ENCODE peak calls at places on chromosomes 2 and 18, in six cellular contexts. V, A, G, C, H and U are unnamed samples.

GRCh38 chr18:23918395-23919032 is 96.0 kb upstream of the TTC39C start:
- DNase-seq in V (peak; percentile 46), A (peak; percentile 67), G (peak; percentile 56), C (peak; percentile 32), H (peak; percentile 88), U (peak; percentile 92)

GRCh38 chr18:72544092-72544886 is at the start of gene CBLN2:
- DNase-seq in V (peak; percentile 54), A (peak; percentile 88), G (peak; percentile 18), C (peak; percentile 27), H (peak; percentile 73), U (peak; percentile 58)

GRCh38 chr2:16288371-16289112 is 348.2 kb downstream of the MYCN start:
- DNase-seq in V (no peak), A (no peak), G (no peak), C (no peak), H (no peak), U (no peak)

GRCh38 chr2:196336715-196337617 is 165.6 kb upstream of the STK17B start:
- DNase-seq in V (no peak), A (peak; percentile 67), G (peak; percentile 58), C (peak; percentile 13), H (no peak), U (peak; percentile 22)

GRCh38 chr2:9972621-9973445 is 21.3 kb downstream of the GRHL1 start:
- DNase-seq in V (no peak), A (peak; percentile 84), G (peak; percentile 74), C (no peak), H (no peak), U (no peak)

GRCh38 chr2:20052872-20053281 is 1.4 kb upstream of the LAPTM4A start:
- DNase-seq in V (no peak), A (peak; percentile 68), G (peak; percentile 83), C (peak; percentile 65), H (no peak), U (peak; percentile 45)

GRCh38 chr2:97704989-97705388 is 8.4 kb upstream of the ZAP70 start:
- DNase-seq in V (no peak), A (no peak), G (no peak), C (no peak), H (no peak), U (no peak)

GRCh38 chr2:234133004-234133403 is 82.5 kb downstream of the SPP2 start:
- DNase-seq in V (no peak), A (peak; percentile 53), G (no peak), C (peak; percentile 46), H (no peak), U (no peak)

GRCh38 chr18:48140738-48141137 is 210.3 kb upstream of the SMAD2 start:
- DNase-seq in V (no peak), A (no peak), G (no peak), C (no peak), H (no peak), U (no peak)

GRCh38 chr2:80715433-80715832 is 410.9 kb upstream of the LRRTM1 start:
- DNase-seq in V (no peak), A (no peak), G (no peak), C (no peak), H (no peak), U (no peak)

GRCh38 chr18:55753643-55754255 is 165.8 kb upstream of the TCF4 start:
- DNase-seq in V (no peak), A (no peak), G (peak; percentile 45), C (no peak), H (no peak), U (no peak)

GRCh38 chr2:218322756-218323525 is 30.6 kb upstream of the TMBIM1 start:
- DNase-seq in V (peak; percentile 39), A (peak; percentile 86), G (peak; percentile 54), C (peak; percentile 8), H (peak; percentile 89), U (peak; percentile 50)

GRCh38 chr2:204667990-204668389 is 122.7 kb downstream of the PARD3B start:
- DNase-seq in V (no peak), A (no peak), G (no peak), C (no peak), H (no peak), U (no peak)

GRCh38 chr2:227630322-227630721 is 13.0 kb downstream of the SCYGR4 start:
- DNase-seq in V (no peak), A (no peak), G (no peak), C (no peak), H (no peak), U (no peak)

GRCh38 chr2:170320948-170321347 is 143.0 kb downstream of the MYO3B start:
- DNase-seq in V (no peak), A (no peak), G (no peak), C (no peak), H (no peak), U (no peak)

GRCh38 chr2:64945973-64946736 is 43.0 kb upstream of the SLC1A4 start:
- DNase-seq in V (peak; percentile 68), A (peak; percentile 35), G (peak; percentile 17), C (no peak), H (no peak), U (peak; percentile 86)

GRCh38 chr2:210630904-210631560 is 74.6 kb downstream of the CPS1 start:
- DNase-seq in V (no peak), A (no peak), G (no peak), C (no peak), H (no peak), U (no peak)

GRCh38 chr18:36274296-36274695 is 23.2 kb upstream of the FHOD3 start:
- DNase-seq in V (no peak), A (no peak), G (no peak), C (no peak), H (no peak), U (no peak)

GRCh38 chr2:189657867-189658266 is 3.4 kb upstream of the ASNSD1 start:
- DNase-seq in V (no peak), A (no peak), G (peak; percentile 74), C (no peak), H (no peak), U (peak; percentile 81)

GRCh38 chr2:95012881-95013550 is 12.5 kb upstream of the MAL start:
- DNase-seq in V (no peak), A (peak; percentile 67), G (no peak), C (no peak), H (no peak), U (no peak)

GRCh38 chr2:2812648-2813047 is 481.6 kb upstream of the MYT1L start:
- DNase-seq in V (no peak), A (no peak), G (no peak), C (no peak), H (no peak), U (no peak)

GRCh38 chr2:240127911-240128607 is 8.0 kb downstream of the COPS9 start:
- DNase-seq in V (no peak), A (no peak), G (no peak), C (no peak), H (no peak), U (no peak)

GRCh38 chr18:58535340-58536186 is 93.3 kb downstream of the ALPK2 start:
- DNase-seq in V (peak; percentile 83), A (no peak), G (peak; percentile 22), C (no peak), H (no peak), U (peak; percentile 62)

GRCh38 chr2:172434821-172435607 is 7.6 kb downstream of the ITGA6 start:
- DNase-seq in V (no peak), A (no peak), G (peak; percentile 18), C (no peak), H (no peak), U (peak; percentile 60)

GRCh38 chr2:215784371-215784783 is 229.0 kb downstream of the MREG start:
- DNase-seq in V (no peak), A (peak; percentile 31), G (peak; percentile 90), C (peak; percentile 76), H (no peak), U (no peak)

GRCh38 chr2:179800776-179801175 is 60.6 kb downstream of the ZNF385B start:
- DNase-seq in V (no peak), A (no peak), G (no peak), C (no peak), H (no peak), U (no peak)

GRCh38 chr2:202064206-202064880 is 8.7 kb upstream of the KIAA2012 start:
- DNase-seq in V (no peak), A (peak; percentile 80), G (peak; percentile 94), C (peak; percentile 70), H (no peak), U (peak; percentile 38)

GRCh38 chr2:191041418-191042161 is 27.6 kb upstream of the STAT1 start:
- DNase-seq in V (no peak), A (peak; percentile 26), G (no peak), C (no peak), H (peak; percentile 20), U (no peak)

GRCh38 chr2:177419274-177419673 is 26.7 kb downstream of the AGPS start:
- DNase-seq in V (no peak), A (peak; percentile 12), G (peak; percentile 61), C (peak; percentile 17), H (no peak), U (no peak)